ENCODE peak calls at places on chromosomes 4 and X, in eight cellular contexts. E, K, X, B, Q, O, D and F are unnamed samples.

GRCh38 chrX:50100188-50100587 is 100.6 kb downstream of the AKAP4 start:
- DNase-seq in E (no peak), D (no peak), B (no peak), Q (peak; percentile 12), O (peak; percentile 7), X (no peak), K (no peak), F (no peak)

GRCh38 chrX:123728001-123728400 is 4.9 kb downstream of the THOC2 start:
- DNase-seq in O (no peak), Q (no peak), X (no peak), K (no peak), D (no peak), B (no peak), E (no peak), F (no peak)

GRCh38 chr4:15149842-15150592 is 147.7 kb downstream of the CPEB2 start:
- DNase-seq in E (no peak), O (peak; percentile 78), X (no peak), Q (peak; percentile 82), B (peak; percentile 60), K (peak; percentile 82), D (no peak), F (peak; percentile 91)

GRCh38 chr4:71541541-71541940 is 202.7 kb downstream of the SLC4A4 start:
- DNase-seq in Q (no peak), O (no peak), B (no peak), E (no peak), X (no peak), K (no peak), D (no peak), F (no peak)

GRCh38 chr4:152983774-152984411 is 47.8 kb downstream of the FHDC1 start:
- DNase-seq in O (peak; percentile 91), X (no peak), D (no peak), Q (peak; percentile 92), E (no peak), K (no peak), B (no peak), F (no peak)

GRCh38 chr4:48683784-48684666 is 96.1 kb downstream of the FRYL start:
- DNase-seq in K (no peak), E (no peak), O (no peak), X (no peak), Q (no peak), B (no peak), D (no peak), F (no peak)

GRCh38 chr4:76292730-76293129 is 13.8 kb upstream of the STBD1 start:
- DNase-seq in K (no peak), E (no peak), O (no peak), X (no peak), B (no peak), D (no peak), Q (no peak), F (no peak)

GRCh38 chr4:4585012-4585670 is 43.3 kb upstream of the STX18 start:
- DNase-seq in O (no peak), E (no peak), X (no peak), K (no peak), Q (no peak), B (no peak), D (no peak), F (no peak)

GRCh38 chr4:124067031-124067430 is 645.5 kb downstream of the ANKRD50 start:
- DNase-seq in D (no peak), K (no peak), X (no peak), O (no peak), Q (peak; percentile 2), E (no peak), B (no peak), F (no peak)